ENCODE peak calls at places on chromosomes 16 and 17, in eight cellular contexts. T, L, B, S, I, C, M and V are unnamed samples.

GRCh38 chr17:57342963-57343589 is 86.8 kb downstream of the MSI2 start:
- DNase-seq in M (no peak), C (no peak), I (no peak), B (no peak), L (no peak), S (no peak), T (no peak), V (no peak)

GRCh38 chr17:9389116-9389515 is 186.5 kb downstream of the STX8 start:
- DNase-seq in M (no peak), C (no peak), B (no peak), I (peak), S (no peak), L (no peak), T (peak), V (peak)

GRCh38 chr16:83549836-83550569 is 257.8 kb upstream of the HSBP1 start:
- DNase-seq in L (no peak), T (no peak), C (no peak), I (no peak), M (no peak), S (no peak), B (no peak), V (peak)

GRCh38 chr17:77208217-77208808 is 67.5 kb downstream of the SEC14L1 start:
- DNase-seq in I (peak), T (peak), L (peak), S (no peak), B (no peak), C (no peak), M (peak), V (peak)

GRCh38 chr16:75491876-75492275 is 3.4 kb downstream of the CHST6 start:
- DNase-seq in B (no peak), M (peak), I (peak), C (no peak), L (peak), T (no peak), S (no peak), V (peak)

GRCh38 chr17:62676952-62677596 is 49.6 kb downstream of the MRC2 start:
- DNase-seq in C (no peak), T (no peak), L (no peak), B (no peak), M (no peak), S (no peak), I (no peak), V (no peak)

GRCh38 chr17:57868007-57868774 is 18.3 kb upstream of the MRPS23 start:
- DNase-seq in M (peak), I (peak), T (peak), C (peak), S (peak), L (peak), B (peak), V (peak)

GRCh38 chr16:35752773-35753558 is 2293.6 kb downstream of the TP53TG3F start:
- DNase-seq in I (no peak), T (no peak), C (no peak), M (peak), L (no peak), B (no peak), S (no peak), V (no peak)

GRCh38 chr17:77306790-77307478 is 166.2 kb downstream of the SEC14L1 start:
- DNase-seq in B (peak), C (no peak), L (no peak), I (peak), T (no peak), S (peak), M (no peak), V (no peak)

GRCh38 chr17:2177235-2177811 is 122.4 kb downstream of the HIC1 start:
- DNase-seq in C (no peak), B (no peak), S (no peak), I (no peak), T (no peak), L (no peak), M (peak), V (peak)

GRCh38 chr17:32461853-32462617 is 17.7 kb downstream of the PSMD11 start:
- DNase-seq in M (peak), S (peak), C (no peak), B (peak), I (peak), L (peak), T (no peak), V (peak)

GRCh38 chr16:648071-648785 is 937 bp upstream of the WDR90 start:
- DNase-seq in L (peak), M (peak), B (peak), I (peak), T (no peak), C (no peak), S (peak), V (no peak)

GRCh38 chr17:7589204-7589868 is 558 bp downstream of the SOX15 start:
- DNase-seq in S (peak), I (peak), C (no peak), B (peak), L (peak), T (no peak), M (peak), V (peak)

GRCh38 chr16:24538756-24539294 is 541 bp upstream of the RBBP6 start:
- DNase-seq in S (no peak), C (no peak), T (no peak), B (no peak), I (no peak), L (no peak), M (peak), V (no peak)

GRCh38 chr16:58734459-58734787 is 307 bp upstream of the GOT2 start:
- DNase-seq in C (no peak), B (no peak), M (no peak), S (no peak), T (no peak), L (no peak), I (no peak), V (no peak)
- TF ChIP-seq CTCF in C (no peak), B (no peak), M (no peak), S (no peak), T (no peak), L (no peak), I (peak), V (no peak)

GRCh38 chr17:43213545-43213944 is 1.9 kb downstream of the TMEM106A start:
- DNase-seq in M (peak), C (no peak), L (no peak), B (peak), I (no peak), S (no peak), T (no peak), V (peak)

GRCh38 chr17:43211480-43212402 is at the start of gene TMEM106A:
- DNase-seq in B (peak), L (peak), T (peak), S (peak), M (peak), C (peak), I (peak), V (peak)

GRCh38 chr17:43211123-43211479 is 574 bp upstream of the TMEM106A start:
- DNase-seq in S (no peak), C (no peak), B (no peak), I (no peak), M (no peak), T (no peak), L (no peak), V (no peak)

GRCh38 chr17:43212641-43213490 is 1.2 kb downstream of the TMEM106A start:
- DNase-seq in T (no peak), S (peak), M (peak), I (no peak), B (peak), C (no peak), L (no peak), V (no peak)

DNA sequence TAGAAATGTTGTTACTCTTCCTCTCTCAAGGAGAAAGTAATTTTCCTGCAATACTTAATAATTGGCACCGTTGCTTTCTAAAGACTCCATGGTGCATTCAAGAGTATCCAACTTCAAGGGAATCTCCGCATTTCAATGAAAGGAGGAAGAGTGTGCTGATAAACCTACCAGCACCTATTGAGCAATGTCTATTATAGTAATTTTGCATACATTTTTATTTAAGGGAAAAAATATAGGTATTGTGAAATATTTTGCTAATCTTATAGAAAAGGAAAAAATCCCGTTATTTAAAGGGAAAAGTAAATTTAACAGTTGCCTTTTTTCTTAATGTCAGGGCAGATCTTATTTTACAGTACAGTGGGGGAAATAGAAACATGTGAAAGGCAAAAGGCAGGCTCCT is 1.1 kb upstream of the TMEM106A start:
- DNase-seq in C (no peak), T (no peak), M (no peak), I (no peak), S (no peak), L (no peak), B (no peak), V (no peak)
- H3K4me3 ChIP-seq in C (no peak), T (no peak), M (no peak), I (peak), S (no peak), L (no peak), B (no peak), V (no peak)

DNA sequence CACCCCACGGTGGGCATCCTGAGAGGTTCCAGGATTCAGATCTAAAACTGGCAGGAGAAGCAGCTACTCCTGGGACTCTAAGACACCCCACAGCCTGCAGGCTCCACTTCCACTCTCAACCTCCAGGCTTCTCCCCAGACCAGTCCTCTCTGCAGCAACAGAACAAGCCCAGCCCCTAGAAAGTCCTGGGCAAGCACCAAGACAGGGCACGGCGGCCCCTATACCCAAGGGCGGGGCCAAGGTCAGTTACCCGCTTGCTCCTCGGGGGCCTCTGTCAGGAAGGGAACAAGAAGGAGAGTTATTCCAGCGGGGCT is 62.8 kb downstream of the MYO18A start:
- DNase-seq in T (no peak), L (no peak), B (no peak), S (no peak), M (no peak), C (no peak), I (no peak), V (no peak)
- TF ChIP-seq CTCF in T (no peak), L (no peak), B (peak), S (peak), M (peak), C (peak), I (no peak), V (no peak)

GRCh38 chr17:63698886-63699637 is 863 bp downstream of the LIMD2 start:
- DNase-seq in L (peak), S (peak), C (no peak), T (no peak), M (peak), B (peak), I (no peak), V (peak)
- H3K4me3 ChIP-seq in L (peak), S (peak), C (peak), T (peak), M (peak), B (peak), I (peak), V (peak)

GRCh38 chr17:40443988-40444899 is 994 bp downstream of the IGFBP4 start:
- DNase-seq in M (no peak), I (peak), C (no peak), T (no peak), S (peak), L (peak), B (peak), V (peak)
- TF ChIP-seq CTCF in M (no peak), I (no peak), C (no peak), T (no peak), S (peak), L (no peak), B (no peak), V (no peak)

DNA sequence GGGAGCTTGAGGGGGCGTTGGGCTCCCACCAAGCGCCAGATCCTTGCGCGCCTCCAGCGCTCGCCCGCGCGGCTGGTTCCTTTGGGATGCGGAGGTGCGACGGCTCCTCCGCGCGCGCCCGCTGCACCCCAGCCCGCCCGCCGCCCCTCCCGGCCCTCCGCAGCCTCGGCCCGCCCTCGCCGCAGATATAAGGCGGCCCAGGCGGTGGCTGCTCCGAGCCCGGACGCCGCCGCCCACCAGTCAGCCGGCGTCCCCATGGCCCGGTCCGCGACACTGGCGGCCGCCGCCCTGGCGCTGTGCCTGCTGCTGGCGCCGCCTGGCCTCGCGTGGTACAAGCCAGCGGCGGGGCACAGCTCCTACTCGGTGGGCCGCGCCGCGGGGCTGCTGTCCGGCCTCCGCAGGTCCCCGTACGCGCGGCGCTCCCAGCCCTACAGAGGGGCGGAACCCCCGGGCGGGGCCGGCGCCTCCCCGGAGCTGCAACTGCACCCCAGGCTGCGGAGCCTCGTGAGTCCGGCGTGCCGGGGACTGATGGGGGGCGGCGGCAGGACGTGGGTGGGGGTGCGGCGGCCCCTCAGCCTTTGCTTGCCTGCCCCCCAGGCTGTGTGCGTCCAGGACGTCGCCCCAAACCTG is at the start of gene NPB:
- DNase-seq in I (no peak), B (no peak), T (no peak), M (no peak), C (no peak), S (no peak), L (peak), V (no peak)
- H3K4me3 ChIP-seq in I (no peak), B (peak), T (peak), M (peak), C (peak), S (peak), L (peak), V (peak)

DNA sequence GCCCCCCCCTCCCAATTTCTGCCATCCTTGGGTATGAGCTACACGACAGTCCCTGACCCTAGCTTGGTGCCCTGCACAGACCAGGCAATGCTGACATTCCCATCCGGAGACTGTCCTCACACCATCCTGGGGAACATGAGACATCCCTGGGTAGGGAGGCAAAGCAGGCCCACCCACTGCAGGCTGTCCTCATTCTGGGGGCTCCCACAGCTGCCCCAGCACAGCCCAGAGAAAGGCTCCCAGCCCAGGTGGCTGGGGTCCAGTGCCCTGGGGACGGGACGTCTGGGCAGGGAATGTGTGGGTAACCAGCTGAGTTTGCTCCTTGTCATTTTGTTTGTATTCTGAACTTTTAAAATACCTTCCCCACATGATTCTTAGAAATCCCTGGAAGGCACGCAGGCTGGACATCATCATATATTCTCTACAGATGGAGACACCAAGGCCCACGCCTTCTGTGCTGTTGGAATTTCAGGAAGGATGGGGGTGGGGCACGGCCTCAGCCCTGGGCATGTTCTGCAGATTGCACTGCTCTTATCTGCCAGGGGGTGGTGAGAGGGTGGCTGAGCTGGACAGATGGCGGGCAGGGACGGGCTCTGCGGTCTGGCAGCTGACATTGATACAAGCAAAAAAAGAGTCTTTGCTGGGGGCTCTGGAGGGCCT is 28.5 kb downstream of the LRRC75A start:
- DNase-seq in C (no peak), T (peak), B (peak), I (peak), M (peak), S (peak), L (peak), V (peak)
- TF ChIP-seq CTCF in C (peak), T (peak), B (peak), I (no peak), M (peak), S (peak), L (peak), V (peak)

GRCh38 chr16:61797960-61798359 is 238.3 kb downstream of the CDH8 start:
- DNase-seq in B (no peak), C (no peak), L (no peak), I (no peak), M (no peak), T (no peak), S (no peak), V (no peak)
- H3K4me3 ChIP-seq in B (no peak), C (no peak), L (no peak), I (no peak), M (no peak), T (no peak), S (no peak), V (no peak)